ENCODE peak calls at places on chromosomes 7 and 10, in five cellular contexts. B, A, K, X and G are unnamed samples.

GRCh38 chr10:31508234-31508633 is 189.2 kb downstream of the ZEB1 start:
- DNase-seq in X (no peak), K (no peak), A (peak; percentile 25), B (no peak), G (no peak)

GRCh38 chr10:77204171-77204570 is 433.4 kb downstream of the KCNMA1 start:
- DNase-seq in B (no peak), X (no peak), K (no peak), A (no peak), G (no peak)

GRCh38 chr7:98365863-98366561 is 34.9 kb downstream of the BAIAP2L1 start:
- DNase-seq in B (peak; percentile 30), K (no peak), A (peak; percentile 68), X (no peak), G (no peak)

GRCh38 chr7:101232141-101232821 is 5.3 kb downstream of the CLDN15 start:
- DNase-seq in A (no peak), K (peak; percentile 66), X (no peak), B (peak; percentile 10), G (no peak)

GRCh38 chr7:36639826-36640225 is 84.5 kb downstream of the AOAH start:
- DNase-seq in X (no peak), K (no peak), B (no peak), A (no peak), G (peak; percentile 67)

GRCh38 chr7:5596046-5596895 is 172.6 kb upstream of the TNRC18 start:
- DNase-seq in B (peak; percentile 88), X (peak; percentile 95), A (peak; percentile 93), K (peak; percentile 71), G (peak; percentile 33)

GRCh38 chr7:149850716-149851115 is 12.5 kb downstream of the ZNF862 start:
- DNase-seq in X (no peak), A (peak; percentile 12), K (no peak), B (no peak), G (no peak)

GRCh38 chr7:88401009-88401623 is 94.4 kb upstream of the STEAP4 start:
- DNase-seq in A (no peak), B (peak; percentile 6), K (no peak), X (no peak), G (no peak)

GRCh38 chr7:74482629-74483401 is 29.1 kb downstream of the GTF2IRD1 start:
- DNase-seq in A (peak; percentile 9), K (no peak), B (no peak), X (peak; percentile 99), G (no peak)

GRCh38 chr10:96511044-96511945 is 2.4 kb downstream of the TLL2 start:
- DNase-seq in A (no peak), X (peak; percentile 17), B (peak; percentile 23), K (no peak), G (no peak)

GRCh38 chr7:44990520-44991023 is 9.4 kb upstream of the CCM2 start:
- DNase-seq in X (peak; percentile 77), B (peak; percentile 91), K (no peak), A (no peak), G (no peak)

GRCh38 chr7:50791921-50792341 is 9.2 kb upstream of the GRB10 start:
- DNase-seq in B (peak; percentile 66), K (no peak), A (no peak), X (peak; percentile 38), G (no peak)

GRCh38 chr7:50793947-50794570 is 11.4 kb upstream of the GRB10 start:
- DNase-seq in X (no peak), B (no peak), A (no peak), K (no peak), G (no peak)

GRCh38 chr7:50795253-50795652 is 12.6 kb upstream of the GRB10 start:
- DNase-seq in X (no peak), B (no peak), A (no peak), K (no peak), G (no peak)

GRCh38 chr7:50792342-50793114 is 9.8 kb upstream of the GRB10 start:
- DNase-seq in A (peak; percentile 80), K (peak; percentile 46), X (peak; percentile 58), B (peak; percentile 40), G (peak; percentile 20)

DNA sequence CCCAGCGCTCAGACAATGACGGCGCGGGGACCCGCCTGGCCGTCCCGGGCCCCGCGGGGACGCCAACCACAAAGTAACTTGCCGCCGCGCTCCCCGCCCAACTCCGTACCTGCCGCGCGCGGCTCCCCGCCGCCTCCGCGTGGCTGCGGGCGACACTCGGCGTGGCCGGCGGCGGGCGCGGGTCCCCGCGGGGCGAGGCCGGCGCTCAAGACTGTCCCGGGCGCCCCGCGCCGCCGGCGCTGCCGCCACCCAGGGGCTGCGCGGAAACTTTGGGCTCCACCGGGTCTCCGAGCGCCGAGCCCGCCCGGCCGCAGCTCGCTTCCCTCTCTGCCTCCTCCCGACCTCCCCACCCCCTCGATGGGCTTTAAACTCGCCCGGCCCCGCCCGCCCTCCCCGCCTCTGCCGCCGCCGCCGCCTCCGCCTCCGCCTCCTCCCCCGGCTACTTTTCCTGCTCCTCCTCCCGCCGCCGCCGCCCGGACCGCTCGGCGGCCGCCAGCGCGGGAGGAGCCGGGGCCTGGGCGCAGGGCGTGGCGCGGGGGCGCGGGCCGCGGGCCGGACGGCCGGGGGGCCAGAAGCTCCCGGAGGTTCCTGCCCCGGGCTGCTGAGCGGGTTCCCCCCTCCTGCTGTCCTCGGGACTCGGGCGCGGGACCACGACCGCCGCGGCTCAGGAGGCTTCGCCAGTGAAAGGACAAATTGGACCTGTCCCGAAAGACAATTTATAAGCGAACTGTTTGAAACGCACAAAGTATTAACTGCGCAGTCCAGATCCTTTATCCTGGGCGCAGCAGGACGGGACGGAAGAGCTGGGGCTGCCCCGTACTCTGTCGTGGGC is 10.6 kb upstream of the GRB10 start:
- DNase-seq in K (peak; percentile 72), X (peak; percentile 36), A (peak; percentile 92), B (peak; percentile 50), G (peak; percentile 33)
- H3K4me1 ChIP-seq in K (peaks cover 18% of the 10 kb centered on the region), X (peaks cover 10% of the 10 kb centered on the region), A (peaks cover 6% of the 10 kb centered on the region), B (peaks cover 24% of the 10 kb centered on the region), G (no peaks in the 10 kb centered on the region)

DNA sequence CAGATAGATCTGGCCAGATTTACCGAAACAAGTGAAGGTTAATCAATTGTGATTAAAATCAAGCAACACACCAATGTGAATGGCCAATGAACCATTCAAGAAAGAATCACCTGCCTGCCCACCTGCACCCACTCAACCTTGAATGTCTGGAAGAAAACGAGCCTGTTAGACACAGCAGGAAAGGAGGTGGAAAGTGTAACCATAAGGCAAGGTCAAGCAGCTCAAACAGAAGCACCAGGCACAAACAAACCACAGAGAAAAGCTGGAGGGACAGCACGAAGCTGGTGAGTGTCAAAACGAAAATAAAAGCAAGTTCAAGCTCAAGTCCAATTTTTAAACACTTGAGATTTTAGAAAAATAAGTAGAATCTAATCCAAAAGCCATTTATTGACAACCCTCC is 64.9 kb downstream of the STEAP1B start:
- DNase-seq in X (no peak), A (no peak), B (no peak), K (no peak), G (no peak)
- H3K4me3 ChIP-seq in X (no peak overlapping the region), A (no peak overlapping the region), B (no peak overlapping the region), K (no peak overlapping the region), G (no peak overlapping the region)

DNA sequence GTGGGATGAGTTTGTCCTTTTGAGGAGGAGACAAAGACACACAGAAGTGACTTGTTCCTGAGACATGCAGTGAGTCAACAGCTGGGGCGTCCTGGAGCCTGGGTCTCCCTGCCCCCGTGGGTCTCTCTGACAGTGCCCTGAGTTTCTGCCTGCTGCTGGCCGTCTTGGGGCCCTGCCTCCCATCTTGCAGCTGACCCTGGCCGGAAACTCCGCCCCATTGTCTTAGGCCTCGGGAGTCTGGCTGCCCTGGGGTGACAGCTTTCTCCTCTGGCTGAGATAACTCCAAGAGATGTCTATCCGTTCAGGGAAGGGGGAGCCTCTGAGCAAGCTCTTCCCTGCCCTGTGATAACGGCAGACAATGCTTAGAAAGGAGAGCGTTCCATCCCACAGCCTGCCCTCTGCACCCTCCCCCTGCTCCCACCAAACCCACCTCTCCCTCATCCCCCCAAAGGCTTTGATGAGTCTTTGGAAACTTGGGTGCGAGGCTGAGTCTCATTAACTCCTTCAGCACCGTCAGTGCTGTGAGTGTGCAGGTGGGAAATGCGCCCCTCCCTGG is 69.5 kb upstream of the PODXL start:
- DNase-seq in K (no peak), A (peak; percentile 78), B (peak; percentile 76), X (peak; percentile 91), G (no peak)
- H3K4me1 ChIP-seq in K (peaks cover 25% of the 10 kb centered on the region), A (peaks cover 27% of the 10 kb centered on the region), B (peaks cover 73% of the 10 kb centered on the region), X (peaks cover 27% of the 10 kb centered on the region), G (no peaks in the 10 kb centered on the region)

DNA sequence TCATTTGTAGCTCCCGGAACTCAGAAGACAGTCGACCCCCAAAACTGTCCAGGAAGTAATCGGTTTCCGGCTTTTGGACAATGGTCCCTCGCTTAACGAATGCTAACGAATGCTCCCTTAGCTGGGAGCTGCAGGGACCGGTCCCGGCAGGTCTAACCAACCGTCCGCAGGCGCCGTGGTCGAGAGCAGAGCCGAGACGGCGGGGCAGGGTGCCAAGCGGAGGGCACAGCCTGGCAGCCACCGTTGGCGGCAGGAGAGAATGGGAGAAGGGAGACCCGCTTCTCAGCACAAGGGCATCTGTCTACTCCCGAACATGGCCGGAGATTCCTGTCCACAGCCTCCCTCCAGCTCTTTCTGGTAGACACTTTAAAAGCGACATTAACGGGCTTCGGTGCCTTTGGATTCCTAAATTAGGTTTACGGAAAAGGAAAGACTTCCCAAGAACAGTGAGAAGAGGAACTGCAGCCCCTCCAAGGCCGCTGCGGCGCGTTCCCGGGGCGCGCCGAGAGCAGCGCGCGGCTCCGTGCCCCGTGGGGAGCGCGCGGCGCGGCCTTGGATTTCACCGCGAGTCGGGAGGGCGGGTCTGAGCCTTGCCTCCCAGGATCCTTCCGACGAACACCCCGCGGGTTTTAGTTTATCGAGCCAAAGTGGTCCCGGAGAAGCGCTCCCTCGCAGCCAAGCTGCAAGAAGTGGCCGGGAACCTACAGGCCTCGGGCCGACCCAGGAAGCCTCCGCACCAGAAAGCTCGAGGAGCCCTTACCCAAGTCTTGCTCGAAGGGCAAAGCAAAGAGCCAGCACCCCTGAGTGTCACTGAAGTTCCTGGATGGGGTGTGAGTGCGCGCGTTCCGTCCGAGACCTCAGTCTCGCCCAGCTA is 3.6 kb upstream of the TBX20 start:
- DNase-seq in X (no peak), A (peak; percentile 87), B (no peak), K (no peak), G (no peak)
- H3K4me3 ChIP-seq in X (no peak overlapping the region), A (peak overlapping the region; percentile 26), B (no peak overlapping the region), K (no peak overlapping the region), G (no peak overlapping the region)